ENCODE peak calls at places on chromosomes 6 and 20, in ten cellular contexts. L is HCT116, H is spleen, O is breast epithelium, W is stomach, E is transverse colon, N is sigmoid colon, K is GM12878, B is HepG2, C is prostate gland. T is an unnamed sample.

GRCh38 chr20:49685809-49686208 is 27.9 kb downstream of the B4GALT5 start:
- DNase-seq in L (no peak), H (no peak), O (no peak), W (no peak), E (no peak), N (no peak), K (no peak), B (no peak), C (no peak), T (no peak)

GRCh38 chr20:2839732-2840137 is 720 bp downstream of the PCED1A start:
- DNase-seq in L (no peak), H (no peak), O (no peak), W (no peak), E (no peak), N (no peak), K (no peak), B (no peak), C (no peak), T (no peak)

GRCh38 chr20:44959082-44959895 is 908 bp downstream of the TOMM34 start:
- DNase-seq in L (no peak), H (no peak), O (no peak), W (no peak), E (peak), N (no peak), K (no peak), B (peak), C (no peak), T (peak)

GRCh38 chr6:7445076-7445475 is 55.5 kb downstream of the RIOK1 start:
- DNase-seq in L (no peak), H (no peak), O (no peak), W (no peak), E (no peak), N (no peak), K (no peak), B (no peak), C (no peak), T (no peak)

GRCh38 chr6:33297406-33297955 is 1.3 kb downstream of the RGL2 start:
- DNase-seq in L (no peak), H (peak), O (peak), W (peak), E (peak), N (no peak), K (no peak), B (no peak), C (peak), T (peak)

GRCh38 chr6:139713911-139714527 is 339.6 kb upstream of the CITED2 start:
- DNase-seq in L (no peak), H (no peak), O (no peak), W (no peak), E (no peak), N (no peak), K (no peak), B (no peak), C (no peak), T (no peak)

GRCh38 chr6:52352239-52353008 is 9.5 kb upstream of the PAQR8 start:
- DNase-seq in L (peak), H (no peak), O (no peak), W (peak), E (peak), N (no peak), K (peak), B (peak), C (peak), T (peak)

GRCh38 chr6:167933847-167934246 is 63.6 kb upstream of the KIF25 start:
- DNase-seq in L (no peak), H (no peak), O (no peak), W (no peak), E (no peak), N (no peak), K (no peak), B (no peak), C (no peak), T (no peak)

GRCh38 chr6:158707826-158708225 is 58.0 kb downstream of the SYTL3 start:
- DNase-seq in L (no peak), H (peak), O (no peak), W (peak), E (peak), N (peak), K (no peak), B (no peak), C (peak), T (no peak)

GRCh38 chr20:36490191-36490590 is 51.1 kb upstream of the MYL9 start:
- DNase-seq in L (no peak), H (no peak), O (no peak), W (no peak), E (no peak), N (no peak), K (no peak), B (no peak), C (no peak), T (no peak)

GRCh38 chr6:139981810-139982550 is 607.5 kb upstream of the CITED2 start:
- DNase-seq in L (peak), H (no peak), O (no peak), W (no peak), E (peak), N (no peak), K (no peak), B (no peak), C (peak), T (peak)

GRCh38 chr20:60752741-60753420 is 499.2 kb upstream of the CDH4 start:
- DNase-seq in L (no peak), H (no peak), O (no peak), W (no peak), E (no peak), N (no peak), K (no peak), B (no peak), C (no peak), T (no peak)

GRCh38 chr20:8424986-8425385 is 292.9 kb downstream of the PLCB1 start:
- DNase-seq in L (no peak), H (no peak), O (no peak), W (no peak), E (no peak), N (no peak), K (no peak), B (no peak), C (no peak), T (no peak)

GRCh38 chr20:38447251-38447661 is 12.1 kb upstream of the SNHG17 start:
- DNase-seq in L (no peak), H (peak), O (no peak), W (no peak), E (peak), N (no peak), K (no peak), B (no peak), C (no peak), T (no peak)

GRCh38 chr20:3011752-3012151 is 31.7 kb upstream of the GNRH2 start:
- DNase-seq in L (no peak), H (no peak), O (no peak), W (no peak), E (no peak), N (no peak), K (no peak), B (no peak), C (no peak), T (no peak)

GRCh38 chr6:33958208-33958862 is 154.5 kb upstream of the MLN start:
- DNase-seq in L (no peak), H (peak), O (no peak), W (no peak), E (no peak), N (no peak), K (no peak), B (peak), C (no peak), T (no peak)

GRCh38 chr6:164085552-164086325 is 671.2 kb downstream of the QKI start:
- DNase-seq in L (no peak), H (peak), O (no peak), W (no peak), E (no peak), N (peak), K (no peak), B (no peak), C (no peak), T (peak)

GRCh38 chr6:34240329-34241248 is 3.9 kb downstream of the HMGA1 start:
- DNase-seq in L (no peak), H (peak), O (peak), W (no peak), E (no peak), N (peak), K (no peak), B (no peak), C (no peak), T (no peak)

GRCh38 chr6:31139599-31139998 is 733 bp upstream of the PSORS1C2 start:
- DNase-seq in L (no peak), H (no peak), O (no peak), W (no peak), E (no peak), N (no peak), K (no peak), B (no peak), C (no peak), T (no peak)

GRCh38 chr20:50058646-50059398 is 54.1 kb downstream of the UBE2V1 start:
- DNase-seq in L (no peak), H (no peak), O (no peak), W (no peak), E (no peak), N (no peak), K (no peak), B (no peak), C (no peak), T (no peak)

GRCh38 chr20:57484772-57485171 is 40.2 kb downstream of the CTCFL start:
- DNase-seq in L (no peak), H (no peak), O (no peak), W (no peak), E (no peak), N (no peak), K (no peak), B (no peak), C (no peak), T (no peak)

GRCh38 chr20:35947489-35947888 is 6.8 kb downstream of the SCAND1 start:
- DNase-seq in L (peak), H (no peak), O (no peak), W (no peak), E (no peak), N (no peak), K (no peak), B (peak), C (no peak), T (peak)

GRCh38 chr6:42423244-42423643 is 28.5 kb downstream of the TRERF1 start:
- DNase-seq in L (no peak), H (no peak), O (no peak), W (no peak), E (no peak), N (no peak), K (peak), B (no peak), C (no peak), T (no peak)

GRCh38 chr6:100657678-100658330 is 193.1 kb upstream of the SIM1 start:
- DNase-seq in L (no peak), H (no peak), O (no peak), W (no peak), E (no peak), N (no peak), K (no peak), B (no peak), C (no peak), T (peak)

GRCh38 chr20:52303281-52303950 is 111.8 kb upstream of the ZFP64 start:
- DNase-seq in L (no peak), H (no peak), O (no peak), W (no peak), E (no peak), N (no peak), K (no peak), B (no peak), C (no peak), T (no peak)

GRCh38 chr20:3041818-3042504 is 1.5 kb upstream of the GNRH2 start:
- DNase-seq in L (no peak), H (peak), O (no peak), W (no peak), E (no peak), N (no peak), K (no peak), B (no peak), C (no peak), T (peak)

GRCh38 chr6:83125425-83125824 is 58.0 kb downstream of the DOP1A start:
- DNase-seq in L (no peak), H (no peak), O (no peak), W (no peak), E (no peak), N (no peak), K (no peak), B (no peak), C (no peak), T (no peak)

GRCh38 chr20:15639839-15640238 is 933.4 kb downstream of the KIF16B start:
- DNase-seq in L (no peak), H (no peak), O (no peak), W (no peak), E (no peak), N (no peak), K (no peak), B (no peak), C (no peak), T (no peak)

GRCh38 chr6:144346719-144347446 is 61.7 kb downstream of the UTRN start:
- DNase-seq in L (peak), H (no peak), O (no peak), W (no peak), E (no peak), N (no peak), K (no peak), B (no peak), C (no peak), T (peak)

GRCh38 chr20:10940941-10941340 is 267.1 kb upstream of the JAG1 start:
- DNase-seq in L (no peak), H (no peak), O (no peak), W (no peak), E (no peak), N (no peak), K (peak), B (no peak), C (no peak), T (no peak)

GRCh38 chr6:142891454-142891853 is 53.5 kb downstream of the HIVEP2 start:
- DNase-seq in L (no peak), H (no peak), O (no peak), W (no peak), E (no peak), N (no peak), K (no peak), B (no peak), C (no peak), T (no peak)

GRCh38 chr6:18585032-18585573 is 198.0 kb downstream of the RNF144B start:
- DNase-seq in L (peak), H (no peak), O (no peak), W (no peak), E (peak), N (no peak), K (no peak), B (peak), C (no peak), T (peak)

GRCh38 chr6:41586564-41586963 is 40.4 kb downstream of the FOXP4 start:
- DNase-seq in L (no peak), H (no peak), O (no peak), W (no peak), E (no peak), N (no peak), K (no peak), B (no peak), C (no peak), T (no peak)

GRCh38 chr6:26025047-26025893 is 62.0 kb upstream of the HFE start:
- DNase-seq in L (no peak), H (no peak), O (no peak), W (no peak), E (no peak), N (peak), K (no peak), B (peak), C (peak), T (peak)

GRCh38 chr20:44501448-44501847 is 20.4 kb downstream of the SERINC3 start:
- DNase-seq in L (no peak), H (no peak), O (no peak), W (no peak), E (no peak), N (no peak), K (no peak), B (no peak), C (no peak), T (no peak)

GRCh38 chr20:31990958-31991705 is 19.1 kb upstream of the CCM2L start:
- DNase-seq in L (no peak), H (no peak), O (no peak), W (no peak), E (no peak), N (no peak), K (no peak), B (no peak), C (no peak), T (no peak)

GRCh38 chr6:141562801-141563763 is 569.6 kb upstream of the GJE1 start:
- DNase-seq in L (peak), H (peak), O (no peak), W (peak), E (peak), N (peak), K (peak), B (peak), C (peak), T (peak)

GRCh38 chr6:141561154-141561553 is 571.6 kb upstream of the GJE1 start:
- DNase-seq in L (no peak), H (no peak), O (no peak), W (no peak), E (no peak), N (no peak), K (no peak), B (peak), C (peak), T (no peak)

DNA sequence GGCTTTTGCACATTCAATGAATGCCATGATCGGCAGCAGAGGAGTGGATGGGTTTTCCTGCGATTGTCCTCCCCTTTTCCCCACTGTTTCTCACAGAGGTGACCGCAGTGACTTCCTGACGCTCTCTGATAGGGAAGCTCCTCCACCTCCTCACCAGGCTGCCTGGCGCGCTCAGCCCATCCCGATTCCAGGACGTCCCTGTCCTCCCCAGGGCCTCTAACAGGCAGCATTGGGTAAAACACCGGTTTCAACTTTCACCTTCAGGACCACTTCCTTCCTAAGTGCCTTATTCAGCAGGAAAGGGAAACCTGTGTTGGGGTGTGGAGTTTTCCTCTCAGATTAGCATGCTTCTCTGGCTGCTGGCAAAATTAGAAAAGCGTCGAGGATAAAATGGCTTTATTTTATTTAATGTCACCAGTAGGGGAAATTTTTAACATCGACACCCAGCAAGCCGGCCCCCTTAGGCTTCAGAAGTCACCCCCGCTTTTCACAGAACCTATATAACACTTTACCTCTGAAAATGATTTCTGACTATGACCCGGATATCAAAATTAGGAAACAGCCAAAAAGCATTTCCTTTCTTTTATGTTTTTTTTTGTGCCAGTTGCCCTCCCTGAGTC is 570.4 kb upstream of the GJE1 start:
- DNase-seq in L (no peak), H (peak), O (no peak), W (no peak), E (peak), N (peak), K (no peak), B (no peak), C (no peak), T (peak)
- TF ChIP-seq POLR2A in L (no peak), H (no peak), O (no peak), W (no peak), E (no peak), N (no peak), K (no peak), B (no peak), C (no peak), T (no peak)

GRCh38 chr6:71103150-71103549 is 146.3 kb upstream of the B3GAT2 start:
- DNase-seq in L (no peak), H (no peak), O (no peak), W (no peak), E (no peak), N (no peak), K (no peak), B (no peak), C (no peak), T (no peak)

DNA sequence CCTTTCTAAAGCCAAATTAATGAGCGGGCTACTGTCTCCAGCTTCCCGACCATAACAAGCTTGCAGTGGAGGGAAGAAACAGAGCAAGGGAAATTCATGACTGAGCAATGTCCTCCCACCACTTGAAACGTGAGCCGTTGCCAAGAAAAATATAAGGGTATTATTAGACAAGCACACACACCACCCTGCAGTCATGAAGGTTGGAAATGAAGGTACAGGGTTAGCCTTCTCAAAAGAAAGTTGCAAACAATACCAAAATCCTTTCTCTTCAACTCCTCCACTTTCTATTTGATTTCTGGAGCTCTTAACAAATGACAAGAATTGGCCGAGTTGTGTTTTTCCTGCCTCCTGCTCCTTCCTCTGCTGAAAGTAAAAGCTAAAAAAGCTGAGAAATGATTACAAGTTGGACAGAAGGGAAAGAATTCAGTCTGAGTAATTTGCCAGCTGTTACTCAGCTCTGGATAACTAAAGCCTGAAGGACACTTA is 151.1 kb upstream of the B3GAT2 start:
- DNase-seq in L (peak), H (no peak), O (no peak), W (no peak), E (no peak), N (no peak), K (no peak), B (no peak), C (no peak), T (peak)
- H3K4me3 ChIP-seq in L (no peak), H (peak), O (peak), W (no peak), E (no peak), N (no peak), K (no peak), B (no peak), C (no peak), T (no peak)

GRCh38 chr6:36289281-36290018 is 19.6 kb downstream of the PNPLA1 start:
- DNase-seq in L (peak), H (no peak), O (no peak), W (no peak), E (no peak), N (no peak), K (no peak), B (no peak), C (no peak), T (no peak)
- TF ChIP-seq POLR2AphosphoS5 in L (no peak), H (no peak), O (no peak), W (no peak), E (no peak), N (no peak), K (no peak), B (no peak), C (no peak), T (no peak)

DNA sequence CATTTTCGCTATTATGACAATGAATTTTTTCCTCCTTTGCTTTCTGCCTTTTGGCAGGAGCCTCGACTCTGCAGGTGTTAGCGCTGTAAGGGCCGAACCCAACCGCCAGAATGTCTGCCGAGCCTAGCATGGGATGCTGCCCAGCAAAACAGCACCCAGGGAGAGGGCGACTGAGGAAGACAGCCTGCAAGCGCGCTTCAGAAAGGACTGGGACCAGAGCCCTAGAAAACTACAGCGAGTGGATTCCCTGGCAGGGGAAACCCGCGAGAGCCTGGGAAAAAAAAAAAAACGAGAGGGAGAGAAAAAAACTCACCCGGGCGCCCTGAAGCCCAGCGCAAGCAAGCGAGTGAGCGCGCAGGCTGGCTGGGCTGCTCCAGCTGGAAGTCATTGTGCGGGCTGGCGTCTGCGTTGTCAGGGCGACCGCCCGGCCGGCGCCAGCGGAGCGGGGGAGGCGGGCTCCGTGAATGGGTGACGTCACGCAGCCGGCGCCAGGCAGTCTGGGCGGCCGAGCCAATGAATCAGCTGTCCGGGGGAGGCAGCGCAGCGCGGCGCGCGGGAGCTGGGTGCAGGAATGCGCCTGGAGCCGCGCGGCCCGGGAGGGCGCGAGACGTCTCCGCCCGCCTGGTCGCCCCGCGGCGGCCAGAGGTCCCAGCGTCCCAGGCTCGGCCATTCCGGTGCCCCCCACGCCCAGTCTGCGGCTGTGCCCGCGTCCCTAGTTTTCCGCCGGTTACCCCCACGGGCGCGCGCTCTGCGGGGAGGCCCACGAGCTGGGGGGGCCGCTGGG is 32.6 kb upstream of the ID4 start:
- DNase-seq in L (peak), H (peak), O (peak), W (peak), E (peak), N (peak), K (no peak), B (peak), C (peak), T (peak)
- TF ChIP-seq POLR2A in L (no peak), H (no peak), O (peak), W (no peak), E (peak), N (no peak), K (no peak), B (peak), C (peak), T (no peak)

GRCh38 chr6:28768187-28768913 is 155.4 kb downstream of the TRIM27 start:
- DNase-seq in L (no peak), H (no peak), O (no peak), W (no peak), E (no peak), N (no peak), K (no peak), B (no peak), C (no peak), T (no peak)

GRCh38 chr6:28765978-28766351 is 157.8 kb downstream of the TRIM27 start:
- DNase-seq in L (no peak), H (no peak), O (no peak), W (no peak), E (no peak), N (no peak), K (no peak), B (no peak), C (no peak), T (no peak)

GRCh38 chr6:28767691-28768090 is 156.1 kb downstream of the TRIM27 start:
- DNase-seq in L (no peak), H (no peak), O (no peak), W (no peak), E (no peak), N (no peak), K (no peak), B (no peak), C (no peak), T (no peak)

GRCh38 chr6:28766426-28766825 is 157.4 kb downstream of the TRIM27 start:
- DNase-seq in L (no peak), H (no peak), O (no peak), W (no peak), E (no peak), N (no peak), K (no peak), B (no peak), C (no peak), T (no peak)

GRCh38 chr6:28767133-28767532 is 156.7 kb downstream of the TRIM27 start:
- DNase-seq in L (no peak), H (no peak), O (no peak), W (no peak), E (no peak), N (no peak), K (no peak), B (no peak), C (no peak), T (no peak)
- H3K4me3 ChIP-seq in L (no peak), H (no peak), O (no peak), W (no peak), E (no peak), N (no peak), K (no peak), B (no peak), C (no peak), T (no peak)

T was measured in endothelial cell of umbilical vein.